ENCODE peak calls at places on chromosomes 16 and 17, in five cellular contexts. B is IMR-90; L is CD4-positive, CD25-positive, alpha-beta regulatory T cell; Z is HAP-1; C is psoas muscle. S is an unnamed sample. For H3K9me3, the result is how much of the 10 kb centered on the place peaks cover.

GRCh38 chr17:76683011-76683755 is 27.6 kb downstream of the MXRA7 start:
- DNase-seq in Z (no peak), C (no peak), B (no peak), L (no peak), S (no peak)

GRCh38 chr16:89322381-89323119 is 105.0 kb downstream of the ZNF778 start:
- DNase-seq in Z (no peak), L (no peak), C (peak), B (peak), S (peak)

GRCh38 chr17:49035470-49036269 is 38.5 kb downstream of the IGF2BP1 start:
- DNase-seq in Z (no peak), B (peak), C (peak), L (peak), S (peak)

GRCh38 chr16:8552487-8553221 is 37.7 kb downstream of the TMEM114 start:
- DNase-seq in B (no peak), C (no peak), Z (no peak), L (no peak), S (no peak)

GRCh38 chr16:69190598-69190997 is 3.6 kb downstream of the SNTB2 start:
- DNase-seq in C (no peak), Z (no peak), B (no peak), L (peak), S (no peak)

GRCh38 chr16:76913046-76913445 is 277.9 kb upstream of the MON1B start:
- DNase-seq in B (no peak), L (no peak), C (no peak), Z (no peak), S (no peak)

GRCh38 chr17:49890077-49890821 is 42.4 kb upstream of the TAC4 start:
- DNase-seq in Z (no peak), C (peak), L (no peak), B (no peak), S (no peak)

GRCh38 chr17:6548578-6549330 is 7.6 kb downstream of the PITPNM3 start:
- DNase-seq in L (peak), C (peak), Z (no peak), B (no peak), S (no peak)

GRCh38 chr17:78998311-78999055 is 11.1 kb downstream of the CANT1 start:
- DNase-seq in B (no peak), Z (no peak), C (no peak), L (no peak), S (no peak)

GRCh38 chr16:85417156-85417860 is 195.8 kb upstream of the GSE1 start:
- DNase-seq in Z (no peak), C (peak), B (no peak), L (no peak), S (no peak)

GRCh38 chr17:57986841-57987581 is 1.0 kb downstream of the VEZF1 start:
- DNase-seq in C (peak), L (peak), B (peak), Z (peak), S (peak)

GRCh38 chr17:40177275-40177874 is at the start of gene RAPGEFL1:
- DNase-seq in Z (no peak), C (peak), B (peak), L (peak), S (peak)

GRCh38 chr16:87384162-87384999 is 805 bp upstream of the FBXO31 start:
- DNase-seq in L (no peak), C (peak), B (no peak), Z (peak), S (no peak)

GRCh38 chr16:66689282-66689681 is 7.3 kb downstream of the CMTM4 start:
- DNase-seq in C (no peak), Z (no peak), B (no peak), L (no peak), S (no peak)

GRCh38 chr16:67655363-67655762 is 4.7 kb downstream of the ACD start:
- DNase-seq in Z (no peak), C (no peak), L (no peak), B (no peak), S (no peak)

GRCh38 chr17:78618264-78619066 is 41.3 kb upstream of the DNAH17 start:
- DNase-seq in Z (no peak), B (no peak), C (peak), L (no peak), S (peak)

GRCh38 chr17:81429813-81430510 is 34.7 kb downstream of the BAHCC1 start:
- DNase-seq in Z (no peak), C (peak), L (no peak), B (no peak), S (no peak)

GRCh38 chr16:84044108-84044488 is 1.5 kb upstream of the SLC38A8 start:
- DNase-seq in C (no peak), Z (peak), B (peak), L (no peak), S (no peak)

GRCh38 chr17:30858556-30859250 is 26.9 kb downstream of the ATAD5 start:
- DNase-seq in L (no peak), C (no peak), Z (no peak), B (peak), S (no peak)

GRCh38 chr17:28740406-28741357 is 3.1 kb upstream of the TRAF4 start:
- DNase-seq in C (peak), L (no peak), B (no peak), Z (no peak), S (no peak)

GRCh38 chr17:39921323-39921722 is 2.9 kb upstream of the GSDMB start:
- DNase-seq in Z (no peak), L (peak), C (no peak), B (no peak), S (no peak)

GRCh38 chr17:78414178-78415162 is 36.0 kb downstream of the PGS1 start:
- DNase-seq in Z (no peak), B (no peak), C (peak), L (peak), S (no peak)

GRCh38 chr17:73586921-73587680 is 57.1 kb downstream of the SDK2 start:
- DNase-seq in B (no peak), C (no peak), Z (no peak), L (no peak), S (no peak)
- H3K9me3 ChIP-seq in B (under half), C (under half), Z (under half), L (under half), S (under half)

GRCh38 chr16:61030616-61031015 is 1005.6 kb downstream of the CDH8 start:
- DNase-seq in B (no peak), Z (no peak), C (no peak), L (no peak), S (no peak)
- H3K9me3 ChIP-seq in B (under half), Z (under half), C (under half), L (under half), S (under half)

GRCh38 chr16:73732143-73732542 is 564.5 kb upstream of the PSMD7 start:
- DNase-seq in C (no peak), Z (no peak), B (no peak), L (no peak), S (no peak)
- H3K9me3 ChIP-seq in C (under half), Z (under half), B (under half), L (under half), S (under half)

GRCh38 chr16:31899505-31899904 is 25.9 kb downstream of the ZNF267 start:
- DNase-seq in C (no peak), B (no peak), L (no peak), Z (no peak), S (no peak)
- H3K9me3 ChIP-seq in C (under half), B (under half), L (under half), Z (under half), S (under half)

DNA sequence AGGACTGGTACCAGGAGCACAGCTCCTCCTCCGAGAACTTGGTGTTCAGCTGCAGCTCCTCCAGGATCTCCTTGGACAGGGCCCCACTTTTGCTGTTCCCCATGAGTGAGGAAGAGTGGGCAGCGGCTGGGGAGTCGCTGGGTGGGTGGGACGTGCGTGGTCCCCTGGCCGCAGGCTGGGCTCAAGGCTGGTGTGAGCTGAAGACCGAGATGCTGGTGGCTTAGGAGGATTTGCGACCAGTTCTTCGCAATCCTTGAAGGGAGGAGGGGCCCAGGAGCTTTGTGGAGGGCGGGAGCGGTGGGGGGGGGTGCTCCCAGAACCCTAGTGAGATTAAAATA is at the start of gene RCVRN:
- DNase-seq in Z (no peak), L (no peak), C (no peak), B (no peak), S (no peak)
- H3K9me3 ChIP-seq in Z (under half), L (under half), C (under half), B (under half), S (under half)

GRCh38 chr16:35452471-35452870 is 1993.1 kb downstream of the TP53TG3F start:
- DNase-seq in B (no peak), C (no peak), Z (no peak), L (no peak), S (no peak)
- H3K9me3 ChIP-seq in B (under half), C (under half), Z (under half), L (half or more), S (under half)

GRCh38 chr16:47538472-47538871 is 77.3 kb downstream of the PHKB start:
- DNase-seq in B (no peak), L (no peak), Z (no peak), C (no peak), S (no peak)
- H3K9me3 ChIP-seq in B (under half), L (under half), Z (under half), C (under half), S (under half)

GRCh38 chr16:35573407-35573806 is 2114.0 kb downstream of the TP53TG3F start:
- DNase-seq in L (no peak), Z (no peak), C (no peak), B (no peak), S (no peak)
- H3K9me3 ChIP-seq in L (under half), Z (under half), C (under half), B (under half), S (under half)

GRCh38 chr16:71441348-71441781 is 489 bp downstream of the TLE7 start:
- DNase-seq in B (no peak), L (no peak), C (no peak), Z (no peak), S (no peak)

GRCh38 chr16:71443714-71444113 is 1.9 kb upstream of the TLE7 start:
- DNase-seq in Z (no peak), B (no peak), C (no peak), L (no peak), S (no peak)

GRCh38 chr16:71442041-71442440 is at the start of gene TLE7:
- DNase-seq in L (no peak), B (no peak), C (no peak), Z (no peak), S (no peak)

GRCh38 chr16:71439531-71439930 is 2.3 kb downstream of the TLE7 start:
- DNase-seq in L (no peak), B (no peak), Z (no peak), C (no peak), S (no peak)

DNA sequence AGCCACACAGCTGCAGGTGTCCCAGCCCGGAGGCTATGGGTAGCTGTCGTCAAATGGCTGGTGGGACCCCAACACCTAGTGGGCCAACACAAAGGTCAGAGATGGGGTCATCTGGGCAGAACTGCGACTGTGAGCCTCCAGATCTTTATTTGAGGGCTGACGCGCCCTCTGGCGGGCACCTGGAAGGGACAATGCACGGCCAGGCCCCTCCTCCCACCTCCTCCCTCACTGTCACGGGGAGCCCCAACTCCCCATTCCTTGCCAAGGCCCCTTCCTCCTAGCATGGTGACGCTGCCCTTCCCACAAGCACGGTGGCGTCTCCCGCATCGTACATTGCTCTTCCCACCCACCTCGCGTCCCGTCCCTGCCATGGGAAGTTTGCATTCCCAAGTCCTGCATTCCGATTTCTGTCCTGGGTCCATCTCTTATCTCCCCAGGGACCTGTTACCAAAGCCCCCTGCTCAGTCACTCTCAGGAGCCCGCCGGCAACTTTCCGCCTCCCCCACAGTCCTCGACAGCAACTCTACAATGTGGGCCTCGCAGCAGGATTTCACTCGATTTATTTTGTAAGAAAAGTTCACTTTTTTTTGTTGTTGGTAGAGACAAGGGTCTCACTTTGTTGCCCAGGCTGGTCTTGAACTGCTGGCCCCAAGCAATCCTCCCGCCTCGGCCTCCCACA is 1.0 kb downstream of the TLE7 start:
- DNase-seq in Z (no peak), L (peak), C (no peak), B (no peak), S (no peak)
- H3K9me3 ChIP-seq in Z (under half), L (under half), C (under half), B (under half), S (under half)